ENCODE peak calls at places on chromosomes 7 and 10, in six cellular contexts. L, H, R, U, C and I are unnamed samples.

GRCh38 chr7:155225095-155225494 is 72.6 kb upstream of the INSIG1 start:
- DNase-seq in L (no peak), H (no peak), R (no peak), U (no peak), C (no peak), I (no peak)

GRCh38 chr10:9860045-9860444 is 1157.6 kb upstream of the CELF2 start:
- DNase-seq in L (no peak), H (no peak), R (no peak), U (no peak), C (no peak), I (no peak)

GRCh38 chr10:209357-209756 is 74.1 kb downstream of the ZMYND11 start:
- DNase-seq in L (no peak), H (no peak), R (no peak), U (no peak), C (no peak), I (no peak)

GRCh38 chr10:110330675-110331074 is 26.0 kb upstream of the SMNDC1 start:
- DNase-seq in L (no peak), H (no peak), R (no peak), U (no peak), C (no peak), I (no peak)

GRCh38 chr10:90227259-90227658 is 525.9 kb downstream of the KIF20B start:
- DNase-seq in L (no peak), H (no peak), R (no peak), U (no peak), C (no peak), I (no peak)

GRCh38 chr7:79341902-79342301 is 111.6 kb downstream of the MAGI2 start:
- DNase-seq in L (no peak), H (no peak), R (no peak), U (no peak), C (no peak), I (no peak)

GRCh38 chr7:46764100-46764941 is 817.6 kb downstream of the TNS3 start:
- DNase-seq in L (no peak), H (peak; percentile 1), R (no peak), U (peak; percentile 65), C (peak; percentile 19), I (no peak)

GRCh38 chr10:49001402-49001801 is 61.8 kb upstream of the LRRC18 start:
- DNase-seq in L (no peak), H (no peak), R (peak; percentile 53), U (no peak), C (no peak), I (no peak)

GRCh38 chr10:100038561-100039071 is 28.9 kb upstream of the DNMBP start:
- DNase-seq in L (no peak), H (no peak), R (no peak), U (no peak), C (no peak), I (no peak)

GRCh38 chr10:102068216-102068615 is 3.1 kb downstream of the HPS6 start:
- DNase-seq in L (no peak), H (no peak), R (peak; percentile 64), U (no peak), C (no peak), I (no peak)

GRCh38 chr7:151856098-151856497 is 20.8 kb downstream of the PRKAG2 start:
- DNase-seq in L (no peak), H (no peak), R (no peak), U (no peak), C (no peak), I (no peak)

GRCh38 chr7:76131872-76132271 is 69.8 kb upstream of the SRRM3 start:
- DNase-seq in L (no peak), H (no peak), R (no peak), U (no peak), C (no peak), I (no peak)

GRCh38 chr7:151104411-151105235 is 18.3 kb downstream of the AGAP3 start:
- DNase-seq in L (no peak), H (no peak), R (no peak), U (no peak), C (no peak), I (no peak)

GRCh38 chr10:128499956-128500355 is 373.7 kb upstream of the MKI67 start:
- DNase-seq in L (no peak), H (no peak), R (no peak), U (no peak), C (no peak), I (no peak)

GRCh38 chr10:43274011-43274410 is 7.1 kb upstream of the RASGEF1A start:
- DNase-seq in L (no peak), H (no peak), R (no peak), U (no peak), C (no peak), I (no peak)

GRCh38 chr7:66304536-66304935 is 99.4 kb downstream of the TPST1 start:
- DNase-seq in L (no peak), H (no peak), R (no peak), U (no peak), C (no peak), I (no peak)

GRCh38 chr10:42990016-42990720 is 86.7 kb upstream of the RET start:
- DNase-seq in L (no peak), H (no peak), R (no peak), U (no peak), C (no peak), I (no peak)

GRCh38 chr10:17758896-17759295 is 6.9 kb downstream of the TMEM236 start:
- DNase-seq in L (no peak), H (no peak), R (no peak), U (no peak), C (no peak), I (no peak)